ENCODE peak calls at places on chromosome 6, in seven cellular contexts. F is NB4, B is transverse colon, L is right lobe of liver, N is A549, G is adrenal gland, S is Peyer's patch. P is an unnamed sample.

GRCh38 chr6:18155273-18155863 is at the start of gene KDM1B:
- DNase-seq in G (peak), B (peak), L (peak), N (peak), F (peak), S (no peak), P (peak)

GRCh38 chr6:21747441-21747840 is 153.9 kb downstream of the SOX4 start:
- DNase-seq in F (no peak), B (no peak), G (no peak), S (no peak), N (no peak), L (no peak), P (no peak)

GRCh38 chr6:13139119-13139518 is 189.2 kb downstream of the TBC1D7 start:
- DNase-seq in S (no peak), L (no peak), G (no peak), B (no peak), N (no peak), F (no peak), P (no peak)

GRCh38 chr6:51531623-51532022 is 555.8 kb downstream of the PKHD1 start:
- DNase-seq in B (no peak), F (peak), N (no peak), G (no peak), L (no peak), S (no peak), P (no peak)

GRCh38 chr6:143187173-143187908 is 126.7 kb downstream of the AIG1 start:
- DNase-seq in G (peak), S (no peak), B (no peak), L (no peak), N (no peak), F (no peak), P (no peak)

GRCh38 chr6:140541288-140541687 is 1166.8 kb upstream of the CITED2 start:
- DNase-seq in F (no peak), L (no peak), B (no peak), G (no peak), N (no peak), S (no peak), P (no peak)

GRCh38 chr6:834190-834589 is 141.3 kb upstream of the EXOC2 start:
- DNase-seq in G (no peak), F (no peak), L (no peak), B (no peak), S (no peak), N (no peak), P (no peak)

GRCh38 chr6:135703621-135704020 is 147.9 kb upstream of the PDE7B start:
- DNase-seq in B (no peak), F (peak), G (no peak), L (no peak), S (no peak), N (no peak), P (no peak)

GRCh38 chr6:43339168-43339567 is 30.3 kb downstream of the ZNF318 start:
- DNase-seq in F (no peak), L (no peak), S (no peak), B (no peak), N (no peak), G (no peak), P (no peak)

GRCh38 chr6:78954740-78955139 is 87.4 kb downstream of the IRAK1BP1 start:
- DNase-seq in B (no peak), L (no peak), S (no peak), N (no peak), F (no peak), G (no peak), P (no peak)

GRCh38 chr6:170052991-170053821 is 237.7 kb downstream of the DLL1 start:
- DNase-seq in G (no peak), L (peak), F (no peak), S (peak), B (peak), N (no peak), P (peak)

GRCh38 chr6:142300758-142301251 is 1.0 kb upstream of the ADGRG6 start:
- DNase-seq in B (peak), S (peak), L (peak), F (no peak), G (peak), N (peak), P (peak)

GRCh38 chr6:113856011-113856551 is 1.1 kb upstream of the MARCKS start:
- DNase-seq in F (peak), N (peak), S (no peak), L (no peak), B (peak), G (no peak), P (peak)

GRCh38 chr6:41181566-41181965 is 18.6 kb upstream of the TREM2 start:
- DNase-seq in L (no peak), N (no peak), G (no peak), S (no peak), B (no peak), F (no peak), P (no peak)

GRCh38 chr6:99905209-99906106 is 88.6 kb downstream of the MCHR2 start:
- DNase-seq in F (peak), N (peak), S (no peak), G (no peak), L (no peak), B (no peak), P (peak)

GRCh38 chr6:109687271-109687721 is 3.7 kb downstream of the AK9 start:
- DNase-seq in S (no peak), N (no peak), F (peak), G (no peak), L (no peak), B (no peak), P (peak)

GRCh38 chr6:38173909-38174308 is 354.4 kb downstream of the ZFAND3 start:
- DNase-seq in G (no peak), F (no peak), S (no peak), B (peak), L (no peak), N (no peak), P (no peak)

GRCh38 chr6:17045581-17046322 is 56.1 kb upstream of the STMND1 start:
- DNase-seq in G (no peak), L (no peak), B (no peak), N (no peak), S (no peak), F (no peak), P (no peak)

GRCh38 chr6:157033428-157034140 is 256.4 kb downstream of the ARID1B start:
- DNase-seq in N (no peak), S (no peak), F (no peak), L (no peak), G (no peak), B (no peak), P (no peak)

GRCh38 chr6:166556871-166557322 is 29.6 kb downstream of the RAMACL start:
- DNase-seq in B (peak), L (peak), G (peak), F (peak), N (peak), S (peak), P (peak)

GRCh38 chr6:1424306-1424927 is 35.0 kb downstream of the FOXF2 start:
- DNase-seq in B (peak), S (no peak), F (peak), L (peak), G (peak), N (peak), P (peak)

GRCh38 chr6:43771858-43772570 is 2.0 kb downstream of the VEGFA start:
- DNase-seq in N (peak), S (peak), G (peak), F (peak), L (peak), B (peak), P (peak)

GRCh38 chr6:161684721-161685120 is 410.9 kb upstream of the AGPAT4 start:
- DNase-seq in F (no peak), L (no peak), N (no peak), G (no peak), B (no peak), S (no peak), P (no peak)

GRCh38 chr6:160161647-160161986 is 40.0 kb downstream of the SLC22A1 start:
- DNase-seq in F (no peak), B (no peak), S (no peak), N (no peak), L (no peak), G (no peak), P (no peak)

GRCh38 chr6:42692151-42692911 is 30.1 kb downstream of the PRPH2 start:
- DNase-seq in S (no peak), N (no peak), B (no peak), F (no peak), L (peak), G (peak), P (no peak)

GRCh38 chr6:1024587-1024986 is 287.3 kb upstream of the FOXQ1 start:
- DNase-seq in L (no peak), B (peak), S (no peak), N (peak), G (no peak), F (peak), P (no peak)

DNA sequence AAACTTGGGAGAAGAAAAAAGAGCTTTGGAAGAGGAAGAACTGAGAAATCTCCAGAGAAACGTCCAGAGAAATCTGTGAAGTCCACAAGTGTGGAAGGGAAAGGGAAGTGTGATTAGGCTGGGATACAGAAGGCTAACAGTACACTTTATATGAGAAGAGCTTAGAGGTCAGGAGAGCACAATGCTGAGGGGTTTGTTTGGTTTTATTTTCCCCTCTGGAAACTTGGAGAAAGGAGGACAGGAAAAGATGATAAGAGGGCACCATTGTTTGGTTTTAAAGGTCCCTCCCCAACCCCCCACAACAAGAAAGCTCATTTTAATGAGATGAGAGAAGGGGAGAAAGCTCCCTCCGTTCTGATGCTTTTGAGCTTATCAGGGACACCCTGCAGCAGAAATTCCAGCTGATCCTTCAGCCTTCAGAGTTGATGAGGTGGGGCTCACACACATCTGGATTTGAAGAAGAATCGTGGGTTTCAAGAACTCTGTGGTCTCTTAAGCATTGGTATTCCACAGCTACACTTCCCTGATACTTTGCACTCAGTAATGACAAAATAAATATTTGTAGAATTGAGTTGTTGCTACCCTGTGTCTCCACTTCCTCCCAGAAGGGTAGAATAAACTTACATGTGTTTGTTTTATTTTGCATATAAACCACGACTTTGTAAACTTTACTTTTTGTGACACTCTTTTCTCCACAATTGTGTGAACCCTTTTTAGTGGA is 1.9 kb downstream of the NT5E start:
- DNase-seq in S (no peak), G (no peak), L (no peak), F (no peak), N (peak), B (no peak), P (no peak)
- TF ChIP-seq POLR2A in S (no peak), G (no peak), L (no peak), F (no peak), N (no peak), B (no peak), P (no peak)

DNA sequence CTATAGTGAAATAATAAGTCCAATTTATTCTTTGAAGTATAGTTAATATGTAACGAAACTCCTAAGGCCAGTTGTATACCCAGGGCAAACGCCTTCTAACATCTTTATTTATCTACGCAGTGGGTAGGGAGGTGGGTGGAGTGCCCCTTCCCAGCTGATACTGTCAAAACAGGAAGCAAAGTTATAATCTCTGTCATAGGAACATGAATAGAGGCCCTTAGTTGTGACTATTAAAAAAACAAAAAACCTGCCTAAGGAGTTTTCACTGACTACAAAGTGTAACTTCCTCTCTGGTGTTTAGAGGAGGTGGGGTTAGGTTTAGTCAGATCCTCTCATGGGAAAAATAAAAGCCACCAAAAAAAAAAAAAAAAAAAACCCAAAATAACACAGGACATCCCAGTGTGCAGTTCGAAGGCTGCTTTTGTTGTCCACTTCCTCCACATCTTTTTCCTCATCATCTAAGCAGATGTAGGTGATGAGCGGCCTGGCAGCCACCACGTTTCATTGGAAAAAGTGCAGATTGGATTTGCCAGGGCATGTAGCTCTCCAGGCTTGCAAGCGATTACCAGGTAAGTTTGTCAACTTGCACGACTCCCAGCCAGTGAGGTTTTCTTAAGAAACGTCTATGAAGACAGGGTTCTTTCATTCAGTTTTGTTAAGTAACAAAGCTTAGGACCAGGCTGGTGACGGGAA is 58.7 kb downstream of the UTRN start:
- DNase-seq in L (no peak), G (no peak), B (peak), S (no peak), F (peak), N (peak), P (peak)
- H3K4me3 ChIP-seq in L (no peak), G (no peak), B (peak), S (peak), F (peak), N (no peak), P (no peak)

GRCh38 chr6:52590634-52590985 is 13.8 kb upstream of the TRAM2 start:
- DNase-seq in L (no peak), G (no peak), N (no peak), S (no peak), B (no peak), F (no peak), P (no peak)
- TF ChIP-seq POLR2A in L (no peak), G (no peak), N (no peak), S (no peak), B (no peak), F (no peak), P (no peak)

DNA sequence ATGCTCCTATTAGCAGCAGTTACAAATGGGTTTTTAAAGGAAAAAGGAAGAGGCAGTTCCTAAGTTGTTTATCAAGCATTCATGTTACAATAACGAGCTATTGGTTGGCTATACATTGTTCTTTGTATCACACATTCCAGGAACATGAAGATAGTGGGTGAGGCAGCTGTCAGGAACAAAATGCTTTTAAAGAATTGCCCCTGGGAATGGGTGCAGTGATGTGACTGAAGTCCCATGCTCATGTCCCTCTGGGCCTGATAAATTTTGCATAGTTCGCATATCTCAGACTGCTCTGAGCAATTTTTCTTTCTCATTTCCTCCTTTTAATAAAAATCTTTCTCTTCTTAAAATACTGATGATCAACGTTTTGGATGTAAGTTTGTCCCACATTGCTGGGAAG is 3.7 kb downstream of the ENPP1 start:
- DNase-seq in G (no peak), L (no peak), S (no peak), N (no peak), F (no peak), B (no peak), P (no peak)
- H3K4me3 ChIP-seq in G (no peak), L (no peak), S (no peak), N (no peak), F (no peak), B (no peak), P (no peak)

DNA sequence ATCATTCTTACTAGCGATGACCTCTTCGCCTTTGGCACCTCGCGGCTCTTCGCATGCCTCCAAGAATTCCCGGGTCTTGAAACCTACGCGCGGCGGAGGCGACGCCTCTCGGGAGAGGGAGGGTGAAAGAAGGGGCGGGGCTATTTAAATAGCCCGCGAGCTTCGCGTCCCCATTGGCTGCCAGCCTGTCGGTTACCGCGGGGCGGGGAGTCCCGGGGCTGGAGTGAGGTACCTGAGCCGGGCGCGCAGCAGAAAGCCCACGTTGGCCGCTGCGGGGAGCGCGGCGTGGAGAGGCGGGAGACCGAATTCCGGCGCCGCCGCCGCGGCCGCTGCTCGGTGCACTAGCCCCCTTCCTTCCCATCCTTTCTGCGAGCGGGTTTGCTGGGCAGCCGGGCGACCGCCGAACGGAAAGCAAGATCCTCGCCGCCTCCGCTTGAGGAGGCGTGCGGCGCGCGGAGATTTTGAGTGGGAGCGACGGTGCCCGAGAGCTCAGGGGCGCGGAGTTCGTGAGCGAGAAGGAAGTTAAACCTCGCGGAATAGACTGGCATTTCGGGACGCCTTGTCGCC is at the start of gene BMP6:
- DNase-seq in L (peak), G (peak), F (peak), S (peak), N (peak), B (peak), P (peak)
- TF ChIP-seq POLR2A in L (peak), G (peak), F (no peak), S (no peak), N (peak), B (no peak), P (no peak)

GRCh38 chr6:129575378-129576118 is 134.4 kb downstream of the ARHGAP18 start:
- DNase-seq in G (peak), N (peak), B (no peak), L (no peak), S (no peak), F (peak), P (no peak)
- H3K4me3 ChIP-seq in G (no peak), N (no peak), B (peak), L (peak), S (no peak), F (no peak), P (no peak)

DNA sequence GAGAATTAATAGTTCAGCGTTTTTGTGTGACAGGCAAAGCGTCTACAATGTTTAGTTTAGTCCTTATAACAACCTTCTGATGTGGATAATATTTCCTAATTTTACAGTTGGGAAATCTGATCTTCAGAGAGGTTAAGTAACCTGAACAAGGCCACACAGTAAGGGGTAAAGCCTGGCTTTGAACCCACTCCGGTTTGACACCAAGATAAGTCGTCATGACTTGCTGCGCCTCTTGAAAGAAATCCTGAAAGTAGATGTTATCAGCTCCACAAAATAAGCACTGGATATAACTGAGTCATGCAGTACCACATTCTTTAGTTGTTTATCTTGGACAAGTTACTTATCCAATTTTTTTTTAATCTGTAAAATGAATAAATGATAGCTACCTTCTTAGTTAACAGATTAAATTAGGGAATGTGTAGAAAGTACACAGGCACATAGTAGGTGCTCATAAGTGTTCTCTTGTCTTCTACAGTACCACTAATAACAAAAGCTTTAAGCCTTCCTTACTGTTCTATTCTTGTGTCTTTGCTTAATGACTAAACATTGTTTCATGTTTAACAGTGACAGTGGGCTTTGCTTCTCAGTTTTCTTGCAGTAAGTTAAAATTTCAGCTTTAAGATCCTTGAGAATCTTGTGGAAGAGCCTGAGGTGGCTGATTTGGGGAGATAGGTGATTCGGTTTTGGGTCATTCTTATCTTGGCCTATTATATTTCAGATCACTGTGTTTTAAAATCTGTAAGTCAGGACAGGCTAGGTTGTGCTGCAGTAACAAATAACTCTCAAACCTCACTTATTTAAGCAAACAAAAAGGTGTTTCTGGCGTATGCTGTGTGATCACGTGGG is 2.1 kb downstream of the HIVEP1 start:
- DNase-seq in S (no peak), L (no peak), F (no peak), N (peak), B (no peak), G (peak), P (no peak)
- TF ChIP-seq POLR2A in S (no peak), L (no peak), F (no peak), N (no peak), B (no peak), G (no peak), P (no peak)

GRCh38 chr6:168999392-168999791 is 254.3 kb downstream of the THBS2 start:
- DNase-seq in B (peak), S (no peak), L (no peak), N (no peak), F (peak), G (no peak), P (no peak)

GRCh38 chr6:168992696-168993185 is 260.9 kb downstream of the THBS2 start:
- DNase-seq in F (no peak), B (no peak), L (no peak), S (no peak), N (no peak), G (no peak), P (no peak)

GRCh38 chr6:168996106-168996505 is 257.5 kb downstream of the THBS2 start:
- DNase-seq in S (no peak), B (no peak), L (no peak), G (no peak), N (no peak), F (no peak), P (no peak)

GRCh38 chr6:168995526-168996100 is 258.0 kb downstream of the THBS2 start:
- DNase-seq in G (no peak), F (no peak), S (no peak), N (no peak), B (no peak), L (no peak), P (no peak)

DNA sequence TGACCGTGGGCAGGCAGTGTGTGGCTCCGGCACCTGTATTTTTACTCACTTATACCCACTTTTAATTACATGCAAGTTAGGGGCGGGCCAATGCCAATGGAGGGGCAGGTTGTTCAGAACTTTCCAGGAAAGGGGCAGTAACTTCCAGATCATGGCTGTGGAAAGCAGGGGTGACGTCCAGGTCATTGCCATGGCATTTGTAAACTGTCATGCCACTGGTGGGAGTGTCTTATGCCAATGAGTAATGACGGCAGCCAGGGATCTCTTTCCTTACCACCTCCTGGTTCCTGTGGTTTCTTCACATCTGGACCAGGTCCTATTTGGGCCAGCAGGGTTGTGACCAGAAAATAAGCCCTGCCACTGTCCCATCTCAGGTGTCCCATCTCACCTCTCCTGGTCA is 258.7 kb downstream of the THBS2 start:
- DNase-seq in L (no peak), G (no peak), N (no peak), F (no peak), S (no peak), B (no peak), P (no peak)
- H3K4me3 ChIP-seq in L (no peak), G (no peak), N (no peak), F (no peak), S (no peak), B (no peak), P (no peak)

P was measured in body of pancreas.